ENCODE peak calls at places on chromosomes 6 and 20, in seven cellular contexts. A is suprapubic skin, P is right lobe of liver, U is adrenal gland, L is H54, E is body of pancreas, G is heart left ventricle. X is an unnamed sample.

GRCh38 chr6:1792989-1793388 is 183.3 kb downstream of the FOXC1 start:
- DNase-seq in P (no peak), E (peak), A (no peak), G (no peak), U (no peak), L (peak), X (peak)

GRCh38 chr6:68572525-68572924 is 62.6 kb upstream of the ADGRB3 start:
- DNase-seq in L (peak), U (peak), G (no peak), E (peak), P (no peak), A (no peak), X (peak)

GRCh38 chr20:32208499-32209154 is 947 bp downstream of the POFUT1 start:
- DNase-seq in L (no peak), U (no peak), A (no peak), G (no peak), P (no peak), E (no peak), X (no peak)

GRCh38 chr20:17646209-17646717 is 35.8 kb downstream of the RRBP1 start:
- DNase-seq in U (peak), L (no peak), A (peak), G (peak), P (no peak), E (peak), X (no peak)

GRCh38 chr6:15901141-15902115 is 227.5 kb upstream of the MYLIP start:
- DNase-seq in L (no peak), U (no peak), P (peak), G (no peak), A (no peak), E (peak), X (no peak)

GRCh38 chr6:100228437-100229424 is 234.7 kb upstream of the MCHR2 start:
- DNase-seq in L (peak), P (peak), A (peak), E (peak), G (peak), U (peak), X (peak)

GRCh38 chr20:23047738-23048214 is 1.7 kb downstream of the THBD start:
- DNase-seq in G (peak), U (peak), L (no peak), A (no peak), P (peak), E (peak), X (peak)

GRCh38 chr6:94376876-94377275 is 957.5 kb upstream of the EPHA7 start:
- DNase-seq in E (no peak), G (no peak), U (no peak), A (no peak), L (no peak), P (no peak), X (no peak)

GRCh38 chr20:53635189-53635588 is 41.5 kb upstream of the ZNF217 start:
- DNase-seq in U (no peak), E (no peak), P (no peak), G (no peak), L (no peak), A (no peak), X (no peak)

GRCh38 chr6:25138697-25139051 is 140.5 kb upstream of the CARMIL1 start:
- DNase-seq in P (no peak), G (no peak), L (no peak), U (no peak), A (no peak), E (no peak), X (peak)

GRCh38 chr6:139062921-139063320 is 34.4 kb downstream of the ABRACL start:
- DNase-seq in L (no peak), A (no peak), G (no peak), U (no peak), E (no peak), P (no peak), X (no peak)

GRCh38 chr20:31811796-31812728 is 7.1 kb upstream of the MYLK2 start:
- DNase-seq in G (no peak), L (peak), A (no peak), P (no peak), U (no peak), E (peak), X (no peak)

GRCh38 chr6:95169790-95170189 is 407.5 kb upstream of the MANEA start:
- DNase-seq in P (no peak), U (no peak), A (no peak), E (no peak), G (no peak), L (no peak), X (no peak)

GRCh38 chr6:105184921-105185320 is 5.1 kb upstream of the POPDC3 start:
- DNase-seq in P (no peak), G (no peak), L (no peak), E (no peak), A (no peak), U (no peak), X (no peak)

GRCh38 chr6:117489003-117489402 is 6.5 kb downstream of the DCBLD1 start:
- DNase-seq in A (no peak), E (no peak), P (no peak), U (no peak), G (no peak), L (no peak), X (no peak)

GRCh38 chr6:169190144-169190584 is 63.5 kb downstream of the THBS2 start:
- DNase-seq in E (peak), G (peak), L (no peak), A (peak), U (peak), P (no peak), X (no peak)

GRCh38 chr6:157238346-157238745 is 85.0 kb downstream of the TMEM242 start:
- DNase-seq in U (no peak), E (no peak), G (no peak), P (no peak), A (peak), L (no peak), X (no peak)

GRCh38 chr6:71038966-71039365 is 82.1 kb upstream of the B3GAT2 start:
- DNase-seq in P (no peak), G (no peak), L (no peak), A (no peak), U (no peak), E (no peak), X (no peak)

GRCh38 chr6:160041608-160042007 is 72.7 kb downstream of the IGF2R start:
- DNase-seq in P (peak), A (no peak), U (peak), G (no peak), E (peak), L (no peak), X (peak)

GRCh38 chr6:1075444-1075843 is 236.5 kb upstream of the FOXQ1 start:
- DNase-seq in E (no peak), L (no peak), U (no peak), G (no peak), P (no peak), A (no peak), X (no peak)

GRCh38 chr6:25173951-25174474 is 105.2 kb upstream of the CARMIL1 start:
- DNase-seq in G (no peak), U (peak), P (no peak), L (peak), E (peak), A (no peak), X (no peak)

GRCh38 chr6:159080217-159080976 is 35.6 kb upstream of the TAGAP start:
- DNase-seq in G (no peak), L (no peak), A (no peak), E (no peak), U (no peak), P (no peak), X (no peak)

GRCh38 chr20:34704177-34705007 is at the start of gene TP53INP2:
- DNase-seq in E (peak), L (peak), U (peak), P (peak), G (peak), A (peak), X (peak)
- TF ChIP-seq POLR2A in E (peak), L (peak), U (peak), P (peak), G (peak), A (peak), X (peak)

GRCh38 chr20:57409672-57410397 is 18.6 kb downstream of the RBM38 start:
- DNase-seq in U (peak), L (no peak), E (no peak), G (no peak), A (no peak), P (no peak), X (peak)
- TF ChIP-seq POLR2A in U (no peak), L (no peak), E (no peak), G (no peak), A (no peak), P (no peak), X (peak)

DNA sequence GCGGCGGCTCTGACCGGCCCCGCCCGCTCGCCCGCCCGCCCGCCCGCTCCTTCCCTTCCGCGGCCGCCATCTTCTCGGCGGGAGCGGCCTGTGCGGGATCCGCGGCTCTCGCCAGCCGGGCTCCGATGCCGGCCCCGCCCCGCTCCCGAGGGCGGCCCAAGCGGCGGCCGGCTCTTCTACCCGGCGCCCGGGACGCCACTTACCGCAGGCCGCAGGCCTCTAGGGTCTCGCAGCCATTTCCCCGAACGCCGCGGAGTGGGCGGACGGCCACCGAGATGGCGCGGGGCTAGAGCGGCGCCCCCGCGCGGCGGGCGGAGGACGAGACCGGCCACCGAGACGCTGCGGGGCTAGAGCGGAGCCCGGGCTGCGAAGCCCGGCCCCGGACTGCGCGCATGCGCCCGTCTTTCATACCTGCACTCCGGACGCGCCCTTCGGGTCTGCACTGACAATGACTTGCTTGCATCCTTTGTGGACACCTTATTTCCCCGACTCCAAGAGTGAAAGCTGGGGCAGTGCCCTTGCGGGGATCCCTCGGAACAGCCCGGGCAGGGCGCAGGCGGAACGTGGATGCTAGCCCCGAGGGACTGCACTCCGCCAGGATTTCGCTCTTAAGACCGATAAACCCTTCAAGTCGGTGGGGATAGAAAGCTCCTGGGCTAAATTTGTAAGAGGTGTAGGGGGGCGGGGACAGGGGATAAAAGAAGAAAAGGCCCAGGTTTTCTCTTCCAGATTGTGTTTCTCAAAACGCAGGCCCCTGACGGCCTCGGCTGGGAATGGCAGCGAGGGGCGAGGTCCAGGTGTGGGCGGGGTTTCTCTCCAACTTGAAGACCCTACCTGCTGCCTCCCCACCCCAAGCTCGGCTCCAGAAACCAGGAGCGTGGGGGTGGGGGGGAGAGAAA is at the start of gene DIDO1:
- DNase-seq in A (peak), U (peak), G (peak), L (peak), P (peak), E (peak), X (peak)
- TF ChIP-seq POLR2A in A (no peak), U (peak), G (peak), L (peak), P (peak), E (peak), X (peak)

GRCh38 chr6:41733707-41734665 is 1.4 kb downstream of the TFEB start:
- DNase-seq in P (peak), E (peak), G (peak), L (peak), A (peak), U (peak), X (peak)
- TF ChIP-seq POLR2A in P (peak), E (peak), G (peak), L (peak), A (no peak), U (peak), X (no peak)

GRCh38 chr20:37316775-37317170 is 27.3 kb downstream of the MANBAL start:
- DNase-seq in U (no peak), L (no peak), A (no peak), E (no peak), G (no peak), P (no peak), X (no peak)

GRCh38 chr20:37314617-37315292 is 25.3 kb downstream of the MANBAL start:
- DNase-seq in L (no peak), P (no peak), G (no peak), U (peak), E (peak), A (peak), X (no peak)

GRCh38 chr20:37317316-37317715 is 27.9 kb downstream of the MANBAL start:
- DNase-seq in P (no peak), G (no peak), E (no peak), A (no peak), L (no peak), U (no peak), X (no peak)

GRCh38 chr20:37315293-37316110 is 26.0 kb downstream of the MANBAL start:
- DNase-seq in P (no peak), U (peak), E (peak), G (peak), A (no peak), L (no peak), X (no peak)

GRCh38 chr20:37316116-37316774 is 26.8 kb downstream of the MANBAL start:
- DNase-seq in A (no peak), U (no peak), L (no peak), P (no peak), G (no peak), E (peak), X (no peak)
- TF ChIP-seq POLR2A in A (no peak), U (no peak), L (no peak), P (no peak), G (no peak), E (no peak), X (no peak)

DNA sequence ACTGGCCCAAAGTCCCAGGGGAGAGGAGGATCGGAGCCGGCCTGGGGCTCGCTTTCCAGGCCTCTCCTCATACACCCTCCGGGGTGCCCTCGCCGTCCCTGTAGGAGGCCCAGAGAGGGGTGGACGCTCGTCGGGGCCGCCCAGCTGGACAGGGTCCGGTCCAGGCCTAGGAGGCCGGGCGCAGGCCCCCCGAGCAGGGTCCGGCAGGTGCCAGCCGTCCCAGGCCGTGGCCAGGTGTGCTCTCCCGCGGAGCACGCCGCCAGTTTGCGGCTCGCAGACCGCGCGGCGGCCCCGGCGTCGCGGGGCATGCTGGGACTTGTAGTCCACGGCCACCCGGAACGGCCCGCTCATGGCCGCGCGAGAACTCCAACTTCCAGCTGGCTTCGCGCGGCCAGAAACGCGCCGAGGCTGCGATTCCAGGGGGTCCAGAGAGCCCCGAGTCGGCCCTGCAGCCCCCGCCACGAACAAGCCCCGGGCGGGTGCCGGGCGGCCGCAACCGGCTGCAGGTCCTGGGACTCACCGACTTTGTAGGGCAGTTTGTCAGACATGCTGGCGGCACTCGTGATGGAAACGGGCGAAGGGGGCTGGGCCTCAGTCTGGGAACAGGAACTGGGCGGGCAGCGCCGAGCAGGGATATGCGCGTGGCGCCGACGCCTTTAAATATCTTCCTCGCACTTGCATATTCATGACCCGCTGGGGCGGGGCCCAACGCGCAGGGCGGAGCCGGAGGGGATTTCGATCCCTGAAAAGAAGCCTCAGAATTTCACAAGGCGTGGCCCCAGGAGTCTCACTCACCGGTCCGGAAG is at the start of gene AHCY:
- DNase-seq in U (peak), A (peak), P (peak), E (peak), L (peak), G (peak), X (peak)
- TF ChIP-seq POLR2A in U (peak), A (no peak), P (peak), E (peak), L (peak), G (peak), X (peak)

GRCh38 chr6:28105286-28105685 is 19.1 kb upstream of the ZSCAN16 start:
- DNase-seq in P (no peak), G (no peak), U (no peak), L (peak), E (no peak), A (no peak), X (peak)

GRCh38 chr6:28107506-28107905 is 16.9 kb upstream of the ZSCAN16 start:
- DNase-seq in G (no peak), A (no peak), E (no peak), L (no peak), P (no peak), U (no peak), X (no peak)

DNA sequence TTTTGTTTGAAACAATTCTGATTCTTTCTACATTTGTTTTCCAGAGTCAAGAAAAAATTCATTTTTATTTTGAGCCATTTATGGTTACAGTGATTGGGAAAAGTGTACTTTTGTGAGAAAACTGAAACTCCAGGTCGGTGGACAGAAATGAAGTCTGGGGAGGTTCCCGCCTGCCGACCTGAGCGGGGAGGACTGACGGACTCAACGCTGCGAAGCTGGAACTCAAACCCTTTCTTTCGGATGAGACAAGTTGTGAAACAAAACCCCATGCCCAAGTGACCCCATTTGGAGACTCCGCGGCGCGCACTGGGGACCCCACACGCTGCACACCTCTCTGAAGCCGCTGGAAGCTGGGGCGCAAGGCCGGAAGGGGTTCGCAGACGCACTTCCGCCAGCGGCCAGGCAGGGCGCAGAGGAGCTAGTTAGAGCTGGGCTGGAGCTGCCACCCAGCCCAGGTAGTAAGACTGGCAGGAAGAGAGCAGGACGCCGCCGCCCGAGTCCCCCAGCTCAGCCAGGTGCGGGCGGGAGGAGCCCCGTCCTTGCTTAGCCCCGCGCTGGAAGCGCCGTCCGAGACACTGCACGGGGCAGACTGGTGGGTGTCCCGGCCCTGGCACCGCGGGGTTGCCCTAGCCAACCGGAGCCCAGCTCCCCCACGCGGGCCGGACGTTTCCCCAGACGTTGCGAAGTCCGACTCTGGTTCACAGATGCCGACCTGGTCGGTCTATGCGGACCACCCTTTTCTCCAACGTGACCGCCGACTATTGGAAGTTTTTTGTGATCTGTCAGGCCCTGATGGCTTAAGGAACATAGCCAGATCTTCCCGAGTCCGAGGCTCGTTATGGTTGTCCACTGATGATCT is 19.8 kb upstream of the ZSCAN16 start:
- DNase-seq in L (peak), P (peak), A (peak), G (peak), E (peak), U (peak), X (peak)
- TF ChIP-seq POLR2A in L (peak), P (peak), A (no peak), G (peak), E (peak), U (peak), X (peak)